ENCODE peak calls at places on chromosomes 2 and 18, in five cellular contexts. P is transverse colon, A is breast epithelium, Q is GM12892, U is GM12891. C is an unnamed sample.

GRCh38 chr2:240413813-240414429 is 21.5 kb upstream of the GPC1 start:
- DNase-seq in U (no peak), A (no peak), Q (no peak), P (no peak), C (no peak)

GRCh38 chr2:240569523-240569997 is 1.3 kb downstream of the RNPEPL1 start:
- DNase-seq in U (no peak), A (no peak), P (no peak), Q (no peak), C (no peak)

GRCh38 chr2:215729985-215730620 is 283.2 kb downstream of the MREG start:
- DNase-seq in A (no peak), P (no peak), Q (no peak), U (no peak), C (no peak)

GRCh38 chr2:80887923-80888322 is 583.4 kb upstream of the LRRTM1 start:
- DNase-seq in P (peak), A (no peak), U (no peak), Q (no peak), C (no peak)

GRCh38 chr2:238382381-238382781 is 44.3 kb upstream of the ASB1 start:
- DNase-seq in P (no peak), U (no peak), Q (no peak), A (no peak), C (no peak)

GRCh38 chr2:197515277-197515797 is 529 bp upstream of the MOB4 start:
- DNase-seq in U (no peak), P (no peak), Q (no peak), A (no peak), C (no peak)

GRCh38 chr2:179525340-179525739 is 260.7 kb upstream of the SESTD1 start:
- DNase-seq in P (no peak), Q (no peak), U (no peak), A (no peak), C (no peak)

GRCh38 chr2:225010804-225011203 is 31.5 kb downstream of the DOCK10 start:
- DNase-seq in A (no peak), U (no peak), P (no peak), Q (no peak), C (no peak)

GRCh38 chr2:27051902-27052645 is 606 bp downstream of the AGBL5 start:
- DNase-seq in U (no peak), P (peak), A (no peak), Q (no peak), C (peak)

GRCh38 chr2:200319587-200320337 is 13.3 kb downstream of the SPATS2L start:
- DNase-seq in P (no peak), U (no peak), A (no peak), Q (no peak), C (no peak)

GRCh38 chr2:66697346-66697745 is 262.4 kb downstream of the MEIS1 start:
- DNase-seq in Q (no peak), U (no peak), A (no peak), P (no peak), C (no peak)

GRCh38 chr2:177529166-177529565 is 136.6 kb downstream of the AGPS start:
- DNase-seq in U (no peak), A (no peak), Q (no peak), P (no peak), C (no peak)

GRCh38 chr18:23210526-23210925 is 75.2 kb downstream of the CABLES1 start:
- DNase-seq in U (no peak), Q (no peak), P (no peak), A (no peak), C (no peak)

GRCh38 chr2:127469974-127470373 is 51.7 kb downstream of the PROC start:
- DNase-seq in U (no peak), P (no peak), Q (no peak), A (no peak), C (no peak)

GRCh38 chr2:112821682-112822081 is 14.9 kb downstream of the IL1B start:
- DNase-seq in P (no peak), A (no peak), Q (no peak), U (no peak), C (no peak)

GRCh38 chr2:2506536-2506935 is 175.5 kb upstream of the MYT1L start:
- DNase-seq in A (no peak), Q (no peak), P (no peak), U (no peak), C (no peak)

GRCh38 chr2:223474893-223475292 is 127.3 kb downstream of the SCG2 start:
- DNase-seq in U (no peak), Q (no peak), P (no peak), A (no peak), C (no peak)

GRCh38 chr18:44859263-44859662 is 178.6 kb downstream of the SETBP1 start:
- DNase-seq in A (no peak), P (no peak), Q (no peak), U (no peak), C (no peak)

GRCh38 chr2:120788349-120788700 is 52.7 kb downstream of the GLI2 start:
- DNase-seq in Q (no peak), A (no peak), U (no peak), P (no peak), C (no peak)

GRCh38 chr2:23636412-23636811 is 251.4 kb downstream of the KLHL29 start:
- DNase-seq in Q (no peak), P (no peak), A (no peak), U (no peak), C (no peak)

GRCh38 chr18:62420151-62420512 is 95.0 kb downstream of the TNFRSF11A start:
- DNase-seq in A (no peak), Q (no peak), P (peak), U (no peak), C (no peak)

GRCh38 chr2:190636362-190636761 is 12.5 kb upstream of the NAB1 start:
- DNase-seq in A (no peak), P (no peak), U (no peak), Q (no peak), C (no peak)

GRCh38 chr2:45435316-45435715 is 175.8 kb downstream of the SRBD1 start:
- DNase-seq in Q (no peak), A (no peak), U (no peak), P (no peak), C (no peak)

GRCh38 chr2:176554107-176555048 is 285.1 kb downstream of the MTX2 start:
- DNase-seq in A (no peak), P (peak), Q (peak), U (peak), C (no peak)

GRCh38 chr2:184304006-184304405 is 294.3 kb upstream of the ZNF804A start:
- DNase-seq in A (no peak), U (no peak), P (no peak), Q (no peak), C (no peak)

GRCh38 chr2:150441226-150441625 is 46.2 kb downstream of the RND3 start:
- DNase-seq in U (no peak), A (no peak), Q (no peak), P (no peak), C (no peak)

GRCh38 chr18:50203801-50204604 is 9.1 kb upstream of the MYO5B start:
- DNase-seq in A (no peak), Q (no peak), P (peak), U (no peak), C (peak)

GRCh38 chr2:158668394-158668793 is 126.7 kb upstream of the DAPL1 start:
- DNase-seq in A (no peak), U (no peak), Q (no peak), P (no peak), C (no peak)

GRCh38 chr2:234289789-234290188 is 207.1 kb downstream of the ARL4C start:
- DNase-seq in U (no peak), A (no peak), Q (no peak), P (no peak), C (no peak)

GRCh38 chr18:10560457-10561045 is 34.7 kb downstream of the NAPG start:
- DNase-seq in A (peak), P (peak), Q (peak), U (peak), C (peak)

GRCh38 chr18:37484893-37485834 is 80.4 kb downstream of the CELF4 start:
- DNase-seq in Q (peak), U (peak), P (peak), A (no peak), C (no peak)

GRCh38 chr2:182302174-182302573 is 124.7 kb downstream of the PDE1A start:
- DNase-seq in U (no peak), P (no peak), Q (no peak), A (no peak), C (no peak)

GRCh38 chr2:192190474-192190873 is 4.3 kb downstream of the TMEFF2 start:
- DNase-seq in A (no peak), U (no peak), Q (no peak), P (no peak), C (no peak)

GRCh38 chr18:657311-657997 is at the start of gene TYMS:
- DNase-seq in Q (peak), U (peak), A (no peak), P (peak), C (peak)
- TF ChIP-seq POLR2AphosphoS5 in Q (no peak), U (no peak), A (no peak), P (peak), C (no peak)

GRCh38 chr2:149038442-149039212 is at the start of gene LYPD6B:
- DNase-seq in A (peak), U (peak), P (peak), Q (peak), C (peak)
- TF ChIP-seq POLR2A in A (no peak), U (no peak), P (no peak), Q (no peak), C (peak)

GRCh38 chr2:38097611-38098350 is 21.8 kb upstream of the CYP1B1 start:
- DNase-seq in Q (no peak), P (no peak), A (no peak), U (no peak), C (no peak)

GRCh38 chr2:38095655-38095995 is 19.7 kb upstream of the CYP1B1 start:
- DNase-seq in P (no peak), A (no peak), Q (no peak), U (no peak), C (no peak)

GRCh38 chr2:38098351-38099095 is 22.6 kb upstream of the CYP1B1 start:
- DNase-seq in Q (no peak), P (no peak), U (no peak), A (no peak), C (no peak)

GRCh38 chr2:38095079-38095478 is 19.1 kb upstream of the CYP1B1 start:
- DNase-seq in A (no peak), U (no peak), Q (no peak), P (no peak), C (no peak)

GRCh38 chr2:38095996-38096861 is 20.3 kb upstream of the CYP1B1 start:
- DNase-seq in A (no peak), P (no peak), U (peak), Q (no peak), C (peak)
- TF ChIP-seq POLR2AphosphoS5 in A (peak), P (no peak), U (no peak), Q (peak), C (peak)

DNA sequence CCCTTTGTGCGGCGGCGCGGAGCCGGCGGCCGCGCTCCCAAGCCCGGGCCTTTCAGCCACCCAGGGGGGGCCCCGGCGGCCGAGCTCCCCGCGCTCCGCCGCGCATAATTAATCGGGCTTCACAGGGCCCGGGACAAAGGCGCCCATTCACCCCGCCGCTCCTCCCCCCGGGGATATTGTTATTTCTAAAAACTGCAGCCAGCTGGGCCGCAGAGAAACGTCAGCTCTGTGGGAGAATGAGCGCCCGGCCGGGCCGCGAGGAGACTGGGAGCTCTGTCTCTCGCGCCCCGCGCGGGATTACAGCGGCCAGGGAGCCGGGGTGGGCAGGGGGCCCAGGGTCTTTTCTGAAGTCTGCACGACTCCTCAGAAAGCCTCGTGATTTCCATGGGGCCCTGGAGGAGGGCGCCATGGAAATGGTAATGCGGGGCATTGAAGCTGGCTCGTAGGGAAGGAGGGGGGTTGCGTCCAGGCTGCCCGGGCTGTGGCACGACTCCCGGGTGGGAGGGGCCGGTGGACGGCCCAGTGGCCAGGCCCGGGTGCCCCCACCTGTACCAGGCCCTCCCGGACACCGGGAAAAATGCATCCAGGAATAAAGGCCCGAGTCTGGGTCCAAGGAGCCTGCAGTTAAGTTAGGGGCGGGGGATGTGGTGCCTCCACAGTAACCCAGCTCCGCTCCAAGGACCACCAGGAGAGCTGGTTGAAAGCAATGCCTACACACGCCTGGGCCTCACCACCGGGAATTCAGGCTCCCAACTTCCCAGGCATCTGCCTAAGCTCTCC is 125.3 kb downstream of the ZFP36L2 start:
- DNase-seq in U (no peak), P (no peak), A (peak), Q (no peak), C (no peak)
- TF ChIP-seq POLR2A in U (no peak), P (peak), A (no peak), Q (no peak), C (no peak)

GRCh38 chr2:42172020-42172419 is 2.9 kb downstream of the EML4 start:
- DNase-seq in A (no peak), P (no peak), Q (no peak), U (no peak), C (no peak)
- TF ChIP-seq POLR2AphosphoS5 in A (no peak), P (no peak), Q (no peak), U (no peak), C (no peak)

DNA sequence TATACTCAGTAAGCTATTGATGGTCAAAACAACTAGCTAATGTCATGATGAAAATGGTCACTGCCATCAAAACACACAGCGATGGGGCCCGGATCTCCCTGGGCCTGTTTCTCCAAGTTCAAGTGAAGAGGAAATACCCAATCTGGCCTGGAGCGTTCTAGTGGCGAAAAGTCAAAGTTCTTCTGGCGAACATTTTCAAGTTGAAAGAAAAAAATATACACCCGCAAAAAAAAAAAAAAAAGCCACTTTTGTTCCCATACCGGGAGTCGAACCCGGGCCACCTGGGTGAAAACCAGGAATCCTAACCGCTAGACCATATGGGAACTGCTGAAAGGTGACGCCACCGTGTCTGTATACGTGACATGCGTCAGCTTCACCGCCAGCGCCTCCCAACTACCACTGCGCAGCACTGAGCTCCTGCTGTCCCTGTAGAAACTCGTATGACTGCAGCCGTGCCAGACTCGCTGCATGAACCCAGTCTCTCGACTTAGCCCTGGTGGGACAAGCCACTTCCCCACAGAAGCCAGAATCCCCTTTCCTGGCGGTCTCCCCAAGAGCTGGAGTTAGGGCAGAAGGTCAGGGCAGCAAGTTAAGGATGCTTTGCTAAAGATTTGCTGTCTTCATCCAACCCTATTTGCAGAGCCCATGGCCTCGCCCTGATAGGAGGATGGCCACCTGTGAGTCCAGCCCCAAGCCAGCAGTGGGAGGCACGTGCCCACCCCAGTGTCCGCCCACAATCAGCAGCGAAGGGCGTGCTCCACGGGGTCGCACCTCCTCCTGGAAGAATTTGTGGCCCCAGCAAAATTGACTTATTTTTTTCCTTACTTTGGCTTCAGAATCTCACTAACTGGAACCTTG is 5.6 kb upstream of the IMP4 start:
- DNase-seq in A (peak), Q (no peak), U (no peak), P (peak), C (peak)
- TF ChIP-seq POLR2A in A (no peak), Q (no peak), U (no peak), P (peak), C (peak)

DNA sequence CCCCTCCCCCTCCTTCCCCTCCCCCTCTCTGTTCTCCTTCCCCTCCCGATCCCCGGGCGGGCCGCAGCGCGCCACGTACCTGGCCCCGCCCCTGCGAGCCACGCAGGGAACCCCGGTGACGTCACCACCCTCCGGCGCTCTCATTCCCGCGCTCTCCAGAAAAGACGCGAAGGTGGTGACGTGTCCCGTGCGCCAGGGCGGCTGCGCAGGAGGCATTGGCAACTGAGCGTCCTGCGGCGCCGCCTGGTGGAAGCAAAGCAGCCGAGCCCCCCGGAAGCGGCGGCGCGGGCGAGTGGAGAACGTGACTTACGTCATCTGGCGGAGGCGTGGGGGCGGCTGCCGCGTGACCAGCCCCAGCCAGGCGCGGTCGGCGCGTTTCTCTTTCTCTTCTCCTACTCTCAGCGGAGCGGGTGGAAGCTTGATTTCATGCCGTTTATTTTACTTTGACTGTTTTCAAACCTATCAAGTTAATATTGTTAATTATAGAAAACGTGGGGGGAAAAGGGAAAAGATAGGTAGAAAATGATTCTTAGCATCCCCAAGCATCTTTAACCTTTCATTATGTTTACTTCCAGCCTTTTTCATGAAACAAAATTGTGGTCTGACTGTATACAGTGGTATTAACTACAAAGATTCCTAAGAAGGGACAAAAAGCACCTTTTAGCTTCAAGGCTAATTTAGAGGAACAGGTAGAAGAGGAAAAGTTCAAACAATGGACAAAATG is 48.1 kb downstream of the C2orf42 start:
- DNase-seq in Q (peak), A (peak), U (peak), P (peak), C (peak)
- TF ChIP-seq POLR2AphosphoS5 in Q (no peak), A (peak), U (no peak), P (peak), C (peak)

GRCh38 chr2:136118819-136119716 is 1.1 kb upstream of the CXCR4 start:
- DNase-seq in A (no peak), Q (peak), P (peak), U (no peak), C (peak)
- TF ChIP-seq POLR2A in A (no peak), Q (no peak), P (peak), U (no peak), C (no peak)

DNA sequence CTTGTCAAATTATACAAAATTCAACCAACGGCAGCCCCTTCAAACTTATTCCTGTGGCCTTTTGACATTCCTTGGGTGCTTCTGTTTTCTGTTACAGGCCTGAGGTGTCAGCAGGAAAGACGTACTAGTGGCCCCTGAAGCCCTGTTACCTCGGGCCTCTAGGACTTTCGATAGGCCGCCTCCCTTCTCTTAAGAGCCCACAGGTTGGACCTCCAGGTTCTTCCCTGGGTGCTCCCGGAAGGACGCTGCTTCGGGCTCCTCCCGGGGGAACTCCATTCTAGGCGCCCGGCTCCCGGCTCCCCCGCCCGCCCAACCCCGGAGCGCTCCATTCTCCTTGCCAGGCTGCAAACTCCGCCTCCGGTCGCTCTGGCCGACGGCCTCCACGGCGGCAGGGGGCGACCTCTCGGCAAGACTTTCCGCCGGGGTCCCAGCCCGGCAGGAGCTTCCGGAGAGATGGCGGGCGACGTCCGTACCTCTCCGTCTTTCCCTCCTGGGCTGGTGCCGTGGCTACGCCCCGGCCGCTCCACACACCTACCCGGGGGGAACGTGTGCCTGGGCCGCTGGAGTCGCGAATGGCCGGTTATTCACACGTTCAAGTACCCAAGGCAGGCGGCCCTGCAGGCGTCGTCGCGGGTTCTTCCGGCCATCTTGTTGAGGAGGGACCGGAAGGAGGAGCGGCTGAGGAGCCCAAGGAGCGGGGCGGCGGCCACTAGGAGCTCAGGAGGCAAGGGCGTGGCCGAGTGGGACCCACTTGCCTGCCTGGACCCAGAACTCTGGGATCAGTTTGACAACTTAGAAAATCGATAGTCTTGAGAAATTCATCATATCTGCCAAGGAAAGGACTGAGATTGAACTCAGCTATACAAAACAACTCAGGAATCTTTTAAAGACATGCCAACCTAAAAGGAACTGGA is 27.5 kb downstream of the BOLA3 start:
- DNase-seq in P (peak), U (peak), A (peak), Q (peak), C (peak)
- TF ChIP-seq POLR2AphosphoS5 in P (peak), U (peak), A (peak), Q (peak), C (peak)

C was measured in prostate gland.